ENCODE peak calls at places on chromosome 12, in six cellular contexts. R, N, P, K, H and J are unnamed samples.

GRCh38 chr12:26271889-26272492 is 76.6 kb downstream of the SSPN start:
- DNase-seq in R (no peak), N (peak; percentile 92), P (peak; percentile 92), K (no peak), H (peak; percentile 81), J (no peak)

GRCh38 chr12:125247477-125247876 is 182.2 kb downstream of the AACS start:
- DNase-seq in R (no peak), N (no peak), P (peak; percentile 70), K (no peak), H (no peak), J (peak; percentile 21)

GRCh38 chr12:38141239-38141638 is 175.3 kb upstream of the ALG10B start:
- DNase-seq in R (no peak), N (peak; percentile 56), P (no peak), K (no peak), H (no peak), J (no peak)

GRCh38 chr12:6434205-6435180 is 10.3 kb upstream of the CD27 start:
- DNase-seq in R (no peak), N (peak; percentile 63), P (no peak), K (no peak), H (no peak), J (no peak)

GRCh38 chr12:70774055-70774454 is 136.8 kb upstream of the PTPRB start:
- DNase-seq in R (no peak), N (no peak), P (no peak), K (no peak), H (no peak), J (no peak)

GRCh38 chr12:93198086-93198485 is 179.6 kb upstream of the NUDT4 start:
- DNase-seq in R (peak; percentile 60), N (no peak), P (no peak), K (no peak), H (no peak), J (no peak)

GRCh38 chr12:89346741-89347324 is 5.5 kb downstream of the DUSP6 start:
- DNase-seq in R (peak; percentile 45), N (no peak), P (no peak), K (no peak), H (no peak), J (peak; percentile 25)

GRCh38 chr12:112347521-112347920 is 34.7 kb downstream of the HECTD4 start:
- DNase-seq in R (no peak), N (no peak), P (no peak), K (no peak), H (no peak), J (no peak)

GRCh38 chr12:47209014-47209413 is 129.3 kb upstream of the AMIGO2 start:
- DNase-seq in R (no peak), N (no peak), P (no peak), K (no peak), H (no peak), J (no peak)

GRCh38 chr12:42673535-42673934 is 84.0 kb upstream of the PRICKLE1 start:
- DNase-seq in R (no peak), N (no peak), P (no peak), K (no peak), H (no peak), J (no peak)

GRCh38 chr12:125773033-125773432 is 707.8 kb downstream of the AACS start:
- DNase-seq in R (peak; percentile 6), N (no peak), P (peak; percentile 63), K (peak; percentile 19), H (no peak), J (peak; percentile 41)

GRCh38 chr12:49121047-49121696 is 10.0 kb downstream of the TUBA1B start:
- DNase-seq in R (peak; percentile 69), N (no peak), P (peak; percentile 67), K (no peak), H (peak; percentile 45), J (peak; percentile 31)

GRCh38 chr12:85279449-85280137 is 427 bp upstream of the ALX1 start:
- DNase-seq in R (no peak), N (no peak), P (no peak), K (no peak), H (no peak), J (no peak)

GRCh38 chr12:84397279-84397678 is 515.3 kb downstream of the SLC6A15 start:
- DNase-seq in R (no peak), N (no peak), P (no peak), K (no peak), H (no peak), J (no peak)

GRCh38 chr12:108729612-108730336 is 1.5 kb downstream of the CORO1C start:
- DNase-seq in R (no peak), N (no peak), P (no peak), K (no peak), H (no peak), J (peak; percentile 88)

GRCh38 chr12:14400599-14400998 is 35.1 kb downstream of the ATF7IP start:
- DNase-seq in R (no peak), N (no peak), P (no peak), K (no peak), H (no peak), J (no peak)

GRCh38 chr12:3016191-3016590 is 57.0 kb downstream of the TEAD4 start:
- DNase-seq in R (no peak), N (no peak), P (no peak), K (no peak), H (no peak), J (no peak)

GRCh38 chr12:19771858-19772257 is 332.6 kb downstream of the AEBP2 start:
- DNase-seq in R (no peak), N (no peak), P (no peak), K (no peak), H (no peak), J (no peak)

GRCh38 chr12:91951571-91951970 is 194.1 kb downstream of the BTG1 start:
- DNase-seq in R (no peak), N (no peak), P (no peak), K (no peak), H (no peak), J (no peak)

DNA sequence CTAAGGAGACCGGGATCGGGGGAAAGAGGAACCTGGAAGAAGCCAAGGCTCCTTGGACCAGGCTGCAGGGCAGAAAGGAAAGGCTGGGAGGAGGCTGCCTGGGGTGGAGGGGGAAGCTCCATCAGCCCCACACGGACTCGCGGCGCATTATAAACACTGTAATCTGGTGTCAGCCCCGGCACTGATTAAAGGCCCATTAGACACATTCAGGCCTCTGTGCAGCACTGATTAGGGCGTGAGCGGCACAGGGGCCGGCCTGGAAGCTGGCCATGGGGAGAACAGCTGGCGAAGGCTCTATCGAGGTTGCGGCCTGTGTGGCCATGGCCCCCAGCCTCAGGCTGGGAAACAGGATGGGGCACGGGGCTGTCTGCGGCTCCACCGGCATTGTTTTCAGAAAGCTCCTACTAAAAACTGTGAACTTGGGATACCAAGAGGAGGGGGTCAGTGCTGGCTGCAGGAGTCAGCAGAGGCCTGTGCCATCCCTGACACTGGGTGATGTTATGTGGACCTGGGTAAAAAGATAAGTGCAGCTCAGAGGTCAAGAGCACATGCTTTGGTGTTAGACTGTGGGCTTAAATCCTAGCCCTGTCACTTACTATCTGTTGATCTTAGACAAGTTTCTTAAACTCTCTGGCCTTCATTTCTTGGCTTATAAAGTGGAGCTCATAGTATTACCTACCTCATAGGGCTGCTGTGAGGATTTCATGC is 10.6 kb downstream of the ACVRL1 start:
- DNase-seq in R (no peak), N (peak; percentile 72), P (peak; percentile 34), K (no peak), H (peak; percentile 74), J (peak; percentile 15)
- TF ChIP-seq POLR2A in R (no peak), N (no peak), P (no peak), K (no peak), H (no peak), J (no peak)

GRCh38 chr12:53482626-53483165 is 16.6 kb downstream of the MAP3K12 start:
- DNase-seq in R (no peak), N (no peak), P (no peak), K (no peak), H (no peak), J (no peak)
- TF ChIP-seq POLR2A in R (no peak), N (no peak), P (no peak), K (no peak), H (no peak), J (no peak)

GRCh38 chr12:12349711-12350665 is at the start of gene MANSC1:
- DNase-seq in R (no peak), N (peak; percentile 92), P (peak; percentile 72), K (peak; percentile 36), H (peak; percentile 78), J (peak; percentile 77)
- TF ChIP-seq POLR2A in R (no peak), N (no peak), P (no peak), K (no peak), H (no peak), J (peak; percentile 72)

GRCh38 chr12:110582286-110583136 is 607 bp downstream of the PPTC7 start:
- DNase-seq in R (no peak), N (peak; percentile 95), P (peak; percentile 62), K (peak; percentile 43), H (peak; percentile 56), J (peak; percentile 78)
- TF ChIP-seq POLR2A in R (no peak), N (no peak), P (no peak), K (peak; percentile 54), H (no peak), J (no peak)

GRCh38 chr12:100331871-100332270 is 25.0 kb upstream of the SLC17A8 start:
- DNase-seq in R (no peak), N (no peak), P (no peak), K (no peak), H (no peak), J (no peak)
- TF ChIP-seq POLR2A in R (no peak), N (no peak), P (no peak), K (no peak), H (no peak), J (no peak)

GRCh38 chr12:74599932-74600331 is 62.3 kb downstream of the ATXN7L3B start:
- DNase-seq in R (no peak), N (no peak), P (no peak), K (no peak), H (no peak), J (no peak)
- TF ChIP-seq POLR2A in R (no peak), N (no peak), P (no peak), K (no peak), H (no peak), J (no peak)

GRCh38 chr12:77065361-77066204 is at the start of gene E2F7:
- DNase-seq in R (peak; percentile 87), N (peak; percentile 96), P (peak; percentile 89), K (peak; percentile 88), H (peak; percentile 87), J (peak; percentile 95)
- TF ChIP-seq POLR2A in R (peak; percentile 89), N (no peak), P (no peak), K (peak; percentile 91), H (no peak), J (peak; percentile 89)

GRCh38 chr12:94561943-94562411 is 88.4 kb downstream of the TMCC3 start:
- DNase-seq in R (no peak), N (no peak), P (peak; percentile 45), K (peak; percentile 34), H (peak; percentile 79), J (no peak)
- TF ChIP-seq POLR2A in R (no peak), N (no peak), P (no peak), K (peak; percentile 46), H (no peak), J (no peak)